ENCODE peak calls at places on chromosomes 4 and X, in four cellular contexts. B, J, C and X are unnamed samples.

GRCh38 chrX:30831082-30831481 is 58.0 kb downstream of the TAB3 start:
- DNase-seq in J (no peak), B (no peak), C (no peak), X (no peak)

GRCh38 chr4:154124539-154125255 is 335.8 kb upstream of the SFRP2 start:
- DNase-seq in C (no peak), J (no peak), B (no peak), X (no peak)

GRCh38 chr4:87677731-87678130 is 27.7 kb downstream of the DMP1 start:
- DNase-seq in B (no peak), C (peak; percentile 12), J (no peak), X (no peak)

GRCh38 chrX:68061206-68061535 is 372.1 kb downstream of the OPHN1 start:
- DNase-seq in B (no peak), J (no peak), C (no peak), X (no peak)

GRCh38 chrX:123348468-123348867 is 164.4 kb downstream of the GRIA3 start:
- DNase-seq in C (no peak), J (no peak), B (no peak), X (no peak)

GRCh38 chr4:93908778-93909177 is 80.2 kb downstream of the ATOH1 start:
- DNase-seq in J (no peak), B (no peak), C (no peak), X (no peak)

GRCh38 chr4:135917016-135917415 is 1615.3 kb downstream of the PCDH18 start:
- DNase-seq in J (no peak), C (no peak), B (no peak), X (no peak)

GRCh38 chrX:38313190-38313589 is 14.1 kb downstream of the RPGR start:
- DNase-seq in C (no peak), J (no peak), B (no peak), X (no peak)

GRCh38 chrX:110125435-110125834 is 122.5 kb downstream of the TMEM164 start:
- DNase-seq in J (peak; percentile 24), B (peak; percentile 6), C (no peak), X (peak; percentile 20)

GRCh38 chrX:133307637-133308485 is 89.7 kb upstream of the TFDP3 start:
- DNase-seq in B (no peak), C (no peak), J (no peak), X (no peak)

GRCh38 chrX:12917753-12918152 is 11.3 kb downstream of the TLR8 start:
- DNase-seq in J (no peak), C (no peak), B (no peak), X (no peak)

GRCh38 chr4:17771284-17771908 is 10.0 kb downstream of the FAM184B start:
- DNase-seq in J (peak; percentile 34), B (no peak), C (no peak), X (no peak)

DNA sequence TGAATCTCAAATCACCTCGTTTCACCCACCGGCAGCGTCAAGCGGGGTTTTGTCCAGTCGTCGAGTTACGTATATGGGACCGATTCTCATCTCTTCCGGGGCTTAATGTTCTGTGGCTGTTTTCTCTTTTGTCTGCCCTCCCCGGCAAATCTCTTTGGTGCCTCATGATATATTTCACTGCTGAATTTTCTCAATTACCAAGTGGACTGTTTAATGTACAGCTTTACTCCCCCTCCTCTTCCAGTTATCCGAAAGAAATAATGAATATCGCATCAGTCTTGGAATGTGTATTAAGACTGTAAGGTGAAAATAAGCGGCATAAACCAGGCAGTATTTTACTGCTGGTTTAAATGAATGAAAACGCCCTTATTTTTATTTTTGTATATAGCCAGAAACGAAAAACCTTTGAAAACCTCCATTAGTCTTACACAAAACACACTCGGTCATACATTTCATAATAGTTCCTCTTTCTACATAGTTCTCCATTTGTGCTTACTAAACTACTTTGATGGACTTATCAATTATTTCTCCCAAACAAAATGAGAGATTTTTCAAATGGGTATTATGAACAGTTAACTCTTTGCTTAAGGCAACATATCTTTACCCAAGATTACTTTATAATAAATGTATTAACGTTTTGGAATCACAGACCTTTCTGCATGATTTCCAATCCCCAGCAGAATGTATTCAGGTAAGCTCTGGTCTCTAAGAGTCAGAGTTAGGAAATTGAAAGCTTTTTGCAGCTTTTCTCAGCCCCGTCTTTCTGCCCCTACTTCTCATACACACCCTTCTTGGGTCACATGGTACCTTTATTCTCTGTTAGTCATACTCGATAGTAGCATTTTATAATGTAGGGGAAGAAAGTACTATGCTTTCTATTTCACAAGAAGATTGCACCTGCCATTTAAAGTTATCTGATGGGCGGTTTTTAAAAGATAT is 969 bp downstream of the RP2 start:
- DNase-seq in C (no peak), B (peak; percentile 12), J (peak; percentile 5), X (no peak)
- TF ChIP-seq PBX3 in C (no peak), B (no peak), J (no peak), X (no peak)

GRCh38 chr4:149264093-149264733 is 551.4 kb downstream of the IQCM start:
- DNase-seq in C (peak; percentile 4), B (peak; percentile 50), J (peak; percentile 8), X (peak; percentile 55)
- TF ChIP-seq RFX5 in C (no peak), B (no peak), J (no peak), X (no peak)

GRCh38 chr4:74005528-74005927 is 7.1 kb upstream of the CXCL5 start:
- DNase-seq in J (no peak), B (peak; percentile 92), C (no peak), X (peak; percentile 90)
- TF ChIP-seq PBX3 in J (no peak), B (no peak), C (no peak), X (no peak)

GRCh38 chr4:165609653-165610052 is 230.8 kb downstream of the CPE start:
- DNase-seq in B (no peak), J (no peak), C (no peak), X (no peak)

GRCh38 chr4:165612936-165613335 is 234.1 kb downstream of the CPE start:
- DNase-seq in B (no peak), C (no peak), J (no peak), X (no peak)

GRCh38 chr4:165605811-165606210 is 227.0 kb downstream of the CPE start:
- DNase-seq in J (no peak), B (no peak), C (no peak), X (no peak)

GRCh38 chr4:165606465-165607205 is 227.8 kb downstream of the CPE start:
- DNase-seq in J (no peak), C (no peak), B (no peak), X (no peak)

GRCh38 chr4:165610679-165611551 is 232.1 kb downstream of the CPE start:
- DNase-seq in J (no peak), C (no peak), B (no peak), X (no peak)
- TF ChIP-seq RFX5 in J (no peak), C (no peak), B (no peak), X (no peak)

GRCh38 chrX:47941423-47941822 is 62.4 kb downstream of the ZNF182 start:
- DNase-seq in B (no peak), J (no peak), C (no peak), X (no peak)

GRCh38 chrX:47936940-47937317 is 66.9 kb downstream of the ZNF182 start:
- DNase-seq in B (no peak), C (no peak), J (no peak), X (no peak)

GRCh38 chrX:47940448-47940847 is 63.3 kb downstream of the ZNF182 start:
- DNase-seq in J (no peak), C (no peak), B (no peak), X (no peak)

GRCh38 chrX:47936224-47936939 is 67.4 kb downstream of the ZNF182 start:
- DNase-seq in C (no peak), J (no peak), B (no peak), X (no peak)
- TF ChIP-seq PBX3 in C (no peak), J (no peak), B (no peak), X (no peak)

DNA sequence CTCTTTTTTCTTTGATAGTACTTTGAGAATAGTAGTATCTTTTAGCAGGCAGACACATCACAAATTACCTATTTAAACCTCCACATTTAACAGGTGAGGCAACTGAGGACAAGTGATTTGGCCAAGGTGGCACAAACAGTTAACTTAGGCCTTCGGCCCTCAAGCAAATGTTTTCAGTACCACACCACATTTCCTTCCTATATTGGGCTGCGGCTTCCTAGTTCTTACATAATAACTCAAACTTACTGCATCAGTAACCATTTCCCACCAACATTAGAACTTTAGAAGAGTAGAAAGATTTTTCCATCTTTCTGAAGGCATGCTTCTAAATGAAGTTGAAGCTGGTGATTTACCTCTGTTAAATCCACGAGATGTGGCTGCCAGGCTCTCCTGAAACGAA is 63.2 kb upstream of the SLC4A4 start:
- DNase-seq in B (no peak), J (no peak), C (no peak), X (no peak)
- TF ChIP-seq RFX5 in B (no peak), J (no peak), C (no peak), X (no peak)

DNA sequence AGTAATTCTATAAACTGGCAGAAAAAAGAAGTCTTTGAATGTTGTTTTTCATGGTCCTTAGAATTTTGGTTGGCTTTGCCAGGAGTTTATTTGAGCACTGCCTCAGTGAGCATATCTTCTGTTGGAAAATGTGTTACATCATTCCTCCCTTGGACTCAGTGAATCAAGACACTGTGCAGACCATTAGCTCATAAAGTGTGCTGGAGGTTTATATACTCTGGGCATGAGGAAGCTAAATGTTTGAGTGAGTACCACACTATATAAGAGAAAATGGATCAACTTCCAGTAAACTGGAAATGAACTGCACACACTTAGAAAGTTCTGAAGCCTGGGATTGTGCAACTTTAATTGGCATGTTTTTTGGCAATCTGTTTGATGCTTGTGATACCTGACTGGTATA is 75.8 kb downstream of the LIMCH1 start:
- DNase-seq in C (no peak), J (no peak), B (no peak), X (no peak)
- TF ChIP-seq PBX3 in C (no peak), J (no peak), B (no peak), X (no peak)

DNA sequence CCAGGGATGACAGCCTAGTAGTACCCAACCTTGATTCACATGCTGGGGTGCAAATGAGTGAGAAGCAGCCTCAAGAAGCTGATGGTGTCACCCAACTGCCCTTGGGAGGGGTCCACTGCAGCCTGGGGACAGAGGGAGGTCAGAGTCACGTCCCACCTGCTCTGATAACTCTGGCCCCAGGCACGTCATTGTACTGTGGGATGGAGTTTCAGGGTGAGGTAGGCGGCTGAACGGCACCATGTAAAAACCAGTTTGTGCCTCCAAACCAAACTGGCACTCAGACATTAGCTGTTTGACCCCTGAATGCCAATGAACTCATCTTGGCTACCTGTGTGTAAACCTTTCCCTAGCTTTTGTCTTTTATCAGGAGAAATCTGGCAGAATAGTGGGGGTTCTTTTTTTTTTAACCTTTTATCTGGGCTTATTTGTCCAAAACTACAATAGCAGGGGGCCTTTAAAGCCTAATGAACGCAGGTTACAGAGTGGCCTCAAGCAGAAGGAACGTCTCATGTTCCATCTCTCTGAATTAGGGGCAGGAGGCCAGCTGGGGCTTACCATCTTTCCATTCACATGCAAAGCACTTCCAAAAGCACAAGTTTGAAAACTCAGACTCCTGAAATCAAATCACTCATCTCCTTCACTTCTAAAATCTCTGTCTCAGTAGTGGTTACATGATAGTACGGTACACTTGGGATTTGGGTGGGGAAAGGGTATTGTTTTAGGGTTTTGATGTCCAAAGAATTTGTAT is 89.4 kb downstream of the IRF2 start:
- DNase-seq in C (no peak), J (no peak), B (no peak), X (no peak)
- TF ChIP-seq RFX5 in C (no peak), J (no peak), B (no peak), X (no peak)

DNA sequence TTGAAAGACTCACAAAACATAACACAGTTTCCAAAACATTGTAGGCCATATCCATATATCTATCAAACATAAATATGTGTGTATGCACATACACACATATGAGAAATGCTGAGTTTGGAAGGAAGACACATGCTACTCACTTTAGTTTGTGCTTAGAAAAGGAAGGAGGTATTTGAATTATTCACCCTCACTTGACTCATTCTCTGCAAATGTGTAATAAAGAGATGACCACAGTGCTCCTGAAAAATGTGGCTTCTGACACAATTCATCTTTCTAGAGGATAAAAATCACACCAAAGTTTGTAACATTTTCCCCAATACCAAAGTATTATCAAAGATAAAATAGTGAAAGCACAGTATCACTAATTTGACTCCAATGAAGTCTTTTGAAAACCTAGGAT is 950.1 kb downstream of the FAT4 start:
- DNase-seq in C (no peak), J (no peak), B (no peak), X (no peak)
- TF ChIP-seq PBX3 in C (no peak), J (peak; percentile 48), B (no peak), X (no peak)